ENCODE peak calls at places on chromosomes 6 and 20, in six cellular contexts. One of them, this sample, is unnamed.

GRCh38 chr20:57897156-57897874 is 187.5 kb upstream of the PMEPA1 start:
- DNase-seq in neural progenitor cell: no peak
- DNase-seq in GM23338: no peak
- DNase-seq in testis: no peak
- DNase-seq in adrenal gland: no peak
- DNase-seq in heart left ventricle: no peak
- DNase-seq in this sample: no peak

GRCh38 chr6:133314951-133315350 is 73.8 kb downstream of the EYA4 start:
- DNase-seq in neural progenitor cell: no peak
- DNase-seq in GM23338: no peak
- DNase-seq in testis: no peak
- DNase-seq in adrenal gland: no peak
- DNase-seq in heart left ventricle: no peak
- DNase-seq in this sample: no peak

GRCh38 chr20:63204362-63204761 is 11.6 kb downstream of the YTHDF1 start:
- DNase-seq in neural progenitor cell: no peak
- DNase-seq in GM23338: no peak
- DNase-seq in testis: no peak
- DNase-seq in adrenal gland: no peak
- DNase-seq in heart left ventricle: no peak
- DNase-seq in this sample: no peak

GRCh38 chr20:31605902-31606677 is 1.0 kb downstream of the ID1 start:
- DNase-seq in neural progenitor cell: peak
- DNase-seq in GM23338: peak
- DNase-seq in testis: no peak
- DNase-seq in adrenal gland: no peak
- DNase-seq in heart left ventricle: no peak
- DNase-seq in this sample: peak

GRCh38 chr6:70103798-70104197 is 199.1 kb downstream of the COL9A1 start:
- DNase-seq in neural progenitor cell: no peak
- DNase-seq in GM23338: peak
- DNase-seq in testis: no peak
- DNase-seq in adrenal gland: peak
- DNase-seq in heart left ventricle: no peak
- DNase-seq in this sample: peak

GRCh38 chr6:28695671-28696537 is 170.2 kb downstream of the GPX5 start:
- DNase-seq in neural progenitor cell: no peak
- DNase-seq in GM23338: peak
- DNase-seq in testis: no peak
- DNase-seq in adrenal gland: no peak
- DNase-seq in heart left ventricle: no peak
- DNase-seq in this sample: no peak

GRCh38 chr6:2940851-2941250 is 30.5 kb downstream of the SERPINB6 start:
- DNase-seq in neural progenitor cell: no peak
- DNase-seq in GM23338: no peak
- DNase-seq in testis: peak
- DNase-seq in adrenal gland: no peak
- DNase-seq in heart left ventricle: no peak
- DNase-seq in this sample: no peak

GRCh38 chr6:71043902-71044301 is 87.0 kb upstream of the B3GAT2 start:
- DNase-seq in neural progenitor cell: no peak
- DNase-seq in GM23338: peak
- DNase-seq in testis: no peak
- DNase-seq in adrenal gland: peak
- DNase-seq in heart left ventricle: no peak
- DNase-seq in this sample: no peak

GRCh38 chr6:89242574-89243330 is 25.6 kb upstream of the GABRR1 start:
- DNase-seq in neural progenitor cell: peak
- DNase-seq in GM23338: peak
- DNase-seq in testis: no peak
- DNase-seq in adrenal gland: no peak
- DNase-seq in heart left ventricle: no peak
- DNase-seq in this sample: peak

DNA sequence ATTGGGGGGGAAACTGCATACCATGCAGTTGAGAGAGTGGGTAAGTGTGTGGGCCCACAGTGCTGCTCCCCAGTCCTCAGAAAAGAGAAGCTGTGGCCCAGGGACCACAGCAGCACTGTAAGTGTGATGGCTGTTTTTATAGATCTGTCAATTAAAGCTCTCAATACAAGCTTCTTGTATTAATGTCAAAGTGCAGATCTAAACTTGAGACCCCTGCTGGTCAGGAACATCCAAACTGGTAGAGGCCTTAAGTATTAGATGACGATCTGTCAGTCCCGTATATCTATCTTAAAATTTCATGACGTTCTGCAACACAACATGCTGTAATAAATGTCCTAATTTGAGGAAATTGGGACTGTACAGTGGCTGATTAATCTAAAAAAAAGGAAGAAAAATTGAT is 74.8 kb downstream of the TULP4 start:
- DNase-seq in neural progenitor cell: no peak
- DNase-seq in GM23338: no peak
- DNase-seq in testis: no peak
- DNase-seq in adrenal gland: no peak
- DNase-seq in heart left ventricle: no peak
- DNase-seq in this sample: no peak
- TF ChIP-seq CTCF in neural progenitor cell: no peak
- TF ChIP-seq CTCF in GM23338: peak
- TF ChIP-seq CTCF in testis: no peak
- TF ChIP-seq CTCF in adrenal gland: no peak
- TF ChIP-seq CTCF in heart left ventricle: no peak
- TF ChIP-seq CTCF in this sample: no peak

DNA sequence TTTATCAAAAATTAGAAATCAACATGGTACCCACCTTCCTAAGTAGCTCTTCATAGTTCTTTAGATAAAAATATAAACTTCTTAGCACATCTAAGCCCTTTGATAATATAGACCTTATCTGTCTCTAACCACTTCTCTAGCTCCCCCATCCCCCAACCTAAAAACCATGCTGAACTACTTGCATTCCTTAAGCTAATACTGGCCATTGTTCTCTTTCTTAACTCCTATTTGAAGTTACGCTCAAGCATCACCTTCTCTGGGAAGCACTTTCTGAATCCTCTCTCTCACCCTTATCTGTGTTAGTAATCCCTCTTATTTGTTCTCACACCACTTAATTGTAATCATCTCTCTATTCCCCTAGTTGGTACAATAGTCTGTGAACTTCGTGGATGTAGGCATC is 153.0 kb downstream of the PHF3 start:
- DNase-seq in neural progenitor cell: peak
- DNase-seq in GM23338: peak
- DNase-seq in testis: no peak
- DNase-seq in adrenal gland: no peak
- DNase-seq in heart left ventricle: no peak
- DNase-seq in this sample: no peak
- H3K27ac ChIP-seq in neural progenitor cell: no peak
- H3K27ac ChIP-seq in GM23338: no peak
- H3K27ac ChIP-seq in testis: no peak
- H3K27ac ChIP-seq in adrenal gland: no peak
- H3K27ac ChIP-seq in heart left ventricle: no peak
- H3K27ac ChIP-seq in this sample: no peak

GRCh38 chr6:97095466-97095865 is 170.9 kb downstream of the KLHL32 start:
- DNase-seq in neural progenitor cell: no peak
- DNase-seq in GM23338: no peak
- DNase-seq in testis: no peak
- DNase-seq in adrenal gland: no peak
- DNase-seq in heart left ventricle: no peak
- DNase-seq in this sample: no peak

GRCh38 chr6:97102152-97102790 is 177.7 kb downstream of the KLHL32 start:
- DNase-seq in neural progenitor cell: no peak
- DNase-seq in GM23338: no peak
- DNase-seq in testis: no peak
- DNase-seq in adrenal gland: no peak
- DNase-seq in heart left ventricle: no peak
- DNase-seq in this sample: no peak

GRCh38 chr6:97094376-97094775 is 169.8 kb downstream of the KLHL32 start:
- DNase-seq in neural progenitor cell: no peak
- DNase-seq in GM23338: no peak
- DNase-seq in testis: no peak
- DNase-seq in adrenal gland: no peak
- DNase-seq in heart left ventricle: no peak
- DNase-seq in this sample: no peak

GRCh38 chr6:97097068-97098047 is 172.8 kb downstream of the KLHL32 start:
- DNase-seq in neural progenitor cell: no peak
- DNase-seq in GM23338: no peak
- DNase-seq in testis: no peak
- DNase-seq in adrenal gland: no peak
- DNase-seq in heart left ventricle: no peak
- DNase-seq in this sample: no peak
- TF ChIP-seq CTCF in neural progenitor cell: no peak
- TF ChIP-seq CTCF in GM23338: no peak
- TF ChIP-seq CTCF in testis: no peak
- TF ChIP-seq CTCF in adrenal gland: no peak
- TF ChIP-seq CTCF in heart left ventricle: no peak
- TF ChIP-seq CTCF in this sample: no peak

DNA sequence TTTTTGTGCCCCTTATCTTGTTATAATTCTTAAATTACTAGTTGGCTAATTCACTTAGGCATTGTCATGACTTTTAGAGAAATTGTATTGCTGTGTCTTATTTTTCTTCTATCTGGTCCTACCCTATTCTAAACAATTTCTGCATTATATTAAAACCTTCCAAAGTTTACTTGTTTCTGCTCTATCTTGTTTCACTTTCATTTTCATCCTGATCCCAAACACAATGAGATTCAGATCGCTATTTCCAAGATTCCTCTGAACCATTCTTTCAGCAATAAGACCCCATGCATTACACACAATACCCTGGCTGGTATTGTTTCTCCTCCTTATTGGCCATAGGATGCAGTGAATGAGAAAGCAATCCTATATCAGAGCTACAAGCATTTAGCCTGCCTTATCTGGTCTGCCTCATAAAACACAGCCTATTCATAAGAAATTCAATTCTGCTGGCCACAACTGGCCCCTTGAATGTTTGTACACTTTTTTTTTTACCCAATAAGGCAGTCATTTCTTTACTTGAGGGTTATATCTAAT is 69.9 kb upstream of the POU3F2 start:
- DNase-seq in neural progenitor cell: no peak
- DNase-seq in GM23338: no peak
- DNase-seq in testis: no peak
- DNase-seq in adrenal gland: no peak
- DNase-seq in heart left ventricle: no peak
- DNase-seq in this sample: no peak
- H3K27ac ChIP-seq in neural progenitor cell: no peak
- H3K27ac ChIP-seq in GM23338: no peak
- H3K27ac ChIP-seq in testis: no peak
- H3K27ac ChIP-seq in adrenal gland: no peak
- H3K27ac ChIP-seq in heart left ventricle: no peak
- H3K27ac ChIP-seq in this sample: no peak

GRCh38 chr6:45423111-45423900 is 45.6 kb upstream of the SUPT3H start:
- DNase-seq in neural progenitor cell: peak
- DNase-seq in GM23338: peak
- DNase-seq in testis: peak
- DNase-seq in adrenal gland: peak
- DNase-seq in heart left ventricle: peak
- DNase-seq in this sample: no peak

GRCh38 chr6:45422541-45423110 is 44.9 kb upstream of the SUPT3H start:
- DNase-seq in neural progenitor cell: peak
- DNase-seq in GM23338: peak
- DNase-seq in testis: peak
- DNase-seq in adrenal gland: peak
- DNase-seq in heart left ventricle: peak
- DNase-seq in this sample: peak

GRCh38 chr6:45420083-45420908 is 42.6 kb upstream of the SUPT3H start:
- DNase-seq in neural progenitor cell: peak
- DNase-seq in GM23338: peak
- DNase-seq in testis: no peak
- DNase-seq in adrenal gland: no peak
- DNase-seq in heart left ventricle: no peak
- DNase-seq in this sample: no peak

GRCh38 chr6:45420909-45421699 is 43.4 kb upstream of the SUPT3H start:
- DNase-seq in neural progenitor cell: no peak
- DNase-seq in GM23338: peak
- DNase-seq in testis: no peak
- DNase-seq in adrenal gland: no peak
- DNase-seq in heart left ventricle: no peak
- DNase-seq in this sample: no peak

DNA sequence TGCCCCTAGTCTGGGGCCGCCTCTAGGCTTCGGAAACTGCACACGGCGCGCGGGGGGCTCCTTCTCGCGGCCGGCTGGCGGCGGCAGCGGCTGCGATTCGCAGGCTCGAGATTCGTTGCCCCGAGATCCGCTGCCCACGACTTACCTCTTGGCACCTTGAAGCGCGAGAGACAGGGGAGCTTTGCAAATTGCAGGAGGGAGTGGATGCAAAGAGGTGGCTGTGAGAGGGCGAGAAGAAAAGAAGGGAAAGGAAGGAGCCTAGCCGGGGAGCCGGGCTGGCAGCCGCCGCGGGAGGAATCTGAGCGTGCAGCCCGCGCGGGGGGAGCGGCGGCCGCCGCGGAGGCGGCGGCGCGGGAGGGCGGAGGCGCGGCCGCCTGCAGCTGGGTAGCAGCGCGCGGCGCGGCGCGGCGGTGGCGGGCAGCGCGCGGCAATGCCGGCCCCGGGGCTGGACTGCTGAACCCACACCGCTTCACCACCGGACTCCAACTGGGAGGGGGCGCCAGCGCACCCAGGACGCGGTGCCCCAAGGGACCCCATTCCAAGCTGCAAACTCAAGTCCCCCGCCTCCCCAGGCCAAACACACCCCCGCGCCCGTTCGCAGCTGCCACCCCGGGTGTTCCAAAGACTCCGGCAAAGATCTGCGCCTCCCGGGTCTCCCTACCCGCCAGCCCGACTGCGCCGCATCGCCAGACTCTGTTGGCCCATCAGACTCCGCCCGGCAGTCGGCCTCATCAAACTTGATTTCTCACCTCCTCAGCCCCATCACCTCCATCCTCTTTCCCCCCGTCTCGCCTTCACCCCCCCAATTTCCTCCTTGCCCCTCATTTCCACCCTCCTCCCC is 44.2 kb upstream of the SUPT3H start:
- DNase-seq in neural progenitor cell: peak
- DNase-seq in GM23338: peak
- DNase-seq in testis: peak
- DNase-seq in adrenal gland: peak
- DNase-seq in heart left ventricle: peak
- DNase-seq in this sample: peak
- TF ChIP-seq CTCF in neural progenitor cell: peak
- TF ChIP-seq CTCF in GM23338: peak
- TF ChIP-seq CTCF in testis: no peak
- TF ChIP-seq CTCF in adrenal gland: no peak
- TF ChIP-seq CTCF in heart left ventricle: peak
- TF ChIP-seq CTCF in this sample: peak

GRCh38 chr6:147509900-147510299 is 1.4 kb downstream of the SAMD5 start:
- DNase-seq in neural progenitor cell: no peak
- DNase-seq in GM23338: no peak
- DNase-seq in testis: no peak
- DNase-seq in adrenal gland: no peak
- DNase-seq in heart left ventricle: no peak
- DNase-seq in this sample: no peak
- H3K27ac ChIP-seq in neural progenitor cell: no peak
- H3K27ac ChIP-seq in GM23338: no peak
- H3K27ac ChIP-seq in testis: no peak
- H3K27ac ChIP-seq in adrenal gland: no peak
- H3K27ac ChIP-seq in heart left ventricle: no peak
- H3K27ac ChIP-seq in this sample: no peak

GRCh38 chr20:45235995-45236394 is 14.8 kb downstream of the SEMG2 start:
- DNase-seq in neural progenitor cell: peak
- DNase-seq in GM23338: peak
- DNase-seq in testis: peak
- DNase-seq in adrenal gland: no peak
- DNase-seq in heart left ventricle: no peak
- DNase-seq in this sample: no peak
- TF ChIP-seq CTCF in neural progenitor cell: peak
- TF ChIP-seq CTCF in GM23338: peak
- TF ChIP-seq CTCF in testis: no peak
- TF ChIP-seq CTCF in adrenal gland: no peak
- TF ChIP-seq CTCF in heart left ventricle: no peak
- TF ChIP-seq CTCF in this sample: peak